ENCODE peak calls at places on chromosomes 2 and 18, in six cellular contexts. L is cardiac muscle cell, Q is upper lobe of right lung, N is lower lobe of right lung, F is osteoblast, D is fibroblast of lung. T is an unnamed sample.

GRCh38 chr2:205700331-205701132 is 18.2 kb downstream of the NRP2 start:
- DNase-seq in F (peak; percentile 77), N (peak; percentile 65), Q (no peak), D (peak; percentile 97), L (peak; percentile 79), T (no peak)

GRCh38 chr2:232473467-232473890 is 14.2 kb downstream of the ECEL1 start:
- DNase-seq in N (peak; percentile 47), L (peak; percentile 35), F (no peak), Q (peak; percentile 61), D (peak; percentile 2), T (peak; percentile 18)

GRCh38 chr2:163934134-163934533 is 198.3 kb upstream of the FIGN start:
- DNase-seq in Q (no peak), D (peak; percentile 6), F (no peak), L (no peak), N (no peak), T (no peak)

GRCh38 chr18:27411911-27412310 is 226.8 kb upstream of the CHST9 start:
- DNase-seq in Q (no peak), D (peak; percentile 79), L (peak; percentile 0), F (peak; percentile 45), N (no peak), T (no peak)

GRCh38 chr18:14577971-14578370 is 34.6 kb upstream of the POTEC start:
- DNase-seq in F (no peak), D (no peak), Q (no peak), N (no peak), L (no peak), T (no peak)

GRCh38 chr2:42328148-42328833 is 32.7 kb downstream of the COX7A2L start:
- DNase-seq in F (no peak), Q (no peak), D (peak; percentile 25), N (no peak), L (peak; percentile 63), T (no peak)

GRCh38 chr2:63663013-63663864 is 74.5 kb downstream of the MDH1 start:
- DNase-seq in D (peak; percentile 26), L (peak; percentile 47), N (no peak), Q (no peak), F (no peak), T (no peak)

GRCh38 chr2:31467426-31467825 is 52.9 kb upstream of the XDH start:
- DNase-seq in Q (no peak), D (no peak), F (no peak), L (no peak), N (no peak), T (no peak)

GRCh38 chr2:15941483-15941853 is 1.1 kb downstream of the MYCN start:
- DNase-seq in L (no peak), N (no peak), Q (no peak), D (no peak), F (peak; percentile 70), T (no peak)

GRCh38 chr18:48539406-48540328 is 836 bp downstream of the CTIF start:
- DNase-seq in L (peak; percentile 63), F (peak; percentile 93), Q (peak; percentile 76), D (peak; percentile 56), N (peak; percentile 65), T (peak; percentile 39)

GRCh38 chr2:43219383-43220228 is 6.8 kb downstream of the ZFP36L2 start:
- DNase-seq in F (peak; percentile 95), Q (peak; percentile 96), L (peak; percentile 86), D (peak; percentile 89), N (peak; percentile 94), T (peak; percentile 91)

GRCh38 chr2:237861875-237862527 is 2.6 kb downstream of the RAMP1 start:
- DNase-seq in N (no peak), L (no peak), F (peak; percentile 79), D (no peak), Q (peak; percentile 9), T (no peak)

GRCh38 chr2:237863659-237864029 is 4.2 kb downstream of the RAMP1 start:
- DNase-seq in D (no peak), N (no peak), L (no peak), F (no peak), Q (peak; percentile 33), T (no peak)

GRCh38 chr2:237864030-237864931 is 4.9 kb downstream of the RAMP1 start:
- DNase-seq in N (no peak), D (peak; percentile 12), L (no peak), Q (peak; percentile 59), F (peak; percentile 74), T (peak; percentile 69)

GRCh38 chr2:237863102-237863511 is 3.7 kb downstream of the RAMP1 start:
- DNase-seq in N (no peak), F (peak; percentile 70), Q (no peak), D (no peak), L (no peak), T (no peak)

DNA sequence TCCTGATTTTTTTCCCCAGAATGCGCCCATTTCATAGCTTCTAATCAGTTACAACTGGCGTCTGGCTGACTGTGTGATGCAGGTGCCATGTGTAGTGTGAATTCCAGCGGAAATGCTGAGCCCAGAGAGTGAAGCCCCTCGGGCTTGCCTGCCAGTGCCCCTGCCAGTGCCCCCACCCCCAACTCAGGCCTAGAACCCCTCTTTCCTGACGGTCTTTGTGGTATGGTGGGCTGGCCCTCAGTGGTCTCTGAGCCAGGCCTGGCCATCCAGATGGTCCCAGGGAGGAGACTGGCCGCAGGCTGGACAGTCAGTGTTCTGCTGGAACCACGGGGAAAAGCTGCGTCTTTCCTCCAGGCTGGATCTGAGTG is 3.1 kb downstream of the RAMP1 start:
- DNase-seq in L (no peak), N (no peak), D (no peak), F (peak; percentile 55), Q (peak; percentile 31), T (no peak)
- H3K4me1 ChIP-seq in L (no peaks in the 10 kb centered on the region), N (peaks cover 17% of the 10 kb centered on the region), D (peaks cover 11% of the 10 kb centered on the region), F (peaks cover 33% of the 10 kb centered on the region), Q (peaks cover 8% of the 10 kb centered on the region), T (peaks cover 79% of the 10 kb centered on the region)

GRCh38 chr2:222318026-222318711 is 19.4 kb upstream of the PAX3 start:
- DNase-seq in D (peak; percentile 66), L (peak; percentile 83), N (no peak), Q (peak; percentile 85), F (peak; percentile 95), T (peak; percentile 46)
- TF ChIP-seq CTCF in D (peak; percentile 53), L (peak; percentile 57), N (peak; percentile 35), Q (peak; percentile 50), F (peak; percentile 50), T (peak; percentile 29)

GRCh38 chr2:174863183-174863582 is 98.9 kb upstream of the CHRNA1 start:
- DNase-seq in D (no peak), Q (no peak), N (no peak), L (no peak), F (no peak), T (no peak)

GRCh38 chr2:174868916-174869315 is 104.6 kb upstream of the CHRNA1 start:
- DNase-seq in N (no peak), L (no peak), Q (no peak), F (no peak), D (no peak), T (no peak)

GRCh38 chr2:174870787-174871186 is 106.5 kb upstream of the CHRNA1 start:
- DNase-seq in N (no peak), L (no peak), Q (no peak), D (no peak), F (no peak), T (no peak)

GRCh38 chr2:174866421-174866820 is 102.1 kb upstream of the CHRNA1 start:
- DNase-seq in D (no peak), Q (no peak), F (no peak), L (no peak), N (no peak), T (no peak)
- H3K4me1 ChIP-seq in D (no peaks in the 10 kb centered on the region), Q (no peaks in the 10 kb centered on the region), F (no peaks in the 10 kb centered on the region), L (peaks cover 5% of the 10 kb centered on the region), N (no peaks in the 10 kb centered on the region), T (no peaks in the 10 kb centered on the region)

GRCh38 chr2:115165529-115166109 is 723.2 kb downstream of the DPP10 start:
- DNase-seq in F (no peak), D (peak; percentile 11), N (no peak), L (peak; percentile 44), Q (no peak), T (peak; percentile 55)
- TF ChIP-seq CTCF in F (peak; percentile 46), D (peak; percentile 46), N (peak; percentile 42), L (peak; percentile 52), Q (peak; percentile 60), T (peak; percentile 58)

DNA sequence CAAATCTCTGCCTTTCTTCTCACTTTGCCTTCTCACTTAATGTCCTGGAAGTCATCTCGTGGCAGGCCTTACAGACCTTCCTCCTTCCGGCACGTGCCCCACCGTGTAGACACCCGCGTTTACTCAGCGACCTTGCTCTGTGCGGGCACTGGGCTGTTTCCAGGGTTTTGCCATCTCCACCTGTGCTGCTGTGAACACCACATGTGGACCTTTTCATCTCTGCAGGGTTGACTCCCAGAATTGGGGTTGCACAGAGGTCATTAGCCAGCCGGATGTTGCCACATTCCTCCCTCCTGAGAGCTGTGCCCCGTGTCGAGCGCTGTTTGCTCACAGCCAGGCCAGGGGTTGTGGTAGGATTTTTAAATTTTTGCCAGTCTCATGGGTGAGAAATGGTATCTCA is 25.4 kb downstream of the KCNG2 start:
- DNase-seq in N (no peak), D (no peak), L (peak; percentile 12), Q (peak; percentile 61), F (no peak), T (no peak)
- H3K4me1 ChIP-seq in N (peaks cover 10% of the 10 kb centered on the region), D (no peaks in the 10 kb centered on the region), L (no peaks in the 10 kb centered on the region), Q (no peaks in the 10 kb centered on the region), F (no peaks in the 10 kb centered on the region), T (no peaks in the 10 kb centered on the region)

GRCh38 chr2:46389417-46389916 is 89.9 kb upstream of the TMEM247 start:
- DNase-seq in D (no peak), F (no peak), L (peak; percentile 42), N (no peak), Q (no peak), T (no peak)
- TF ChIP-seq CTCF in D (no peak), F (peak; percentile 26), L (no peak), N (no peak), Q (no peak), T (no peak)

GRCh38 chr2:127410871-127411396 is 7.3 kb upstream of the PROC start:
- DNase-seq in L (peak; percentile 65), D (peak; percentile 64), N (no peak), Q (peak; percentile 55), F (peak; percentile 77), T (no peak)
- H3K4me1 ChIP-seq in L (peaks cover 8% of the 10 kb centered on the region), D (peaks cover 12% of the 10 kb centered on the region), N (peaks cover 48% of the 10 kb centered on the region), Q (peaks cover 56% of the 10 kb centered on the region), F (peaks cover 37% of the 10 kb centered on the region), T (peaks cover 38% of the 10 kb centered on the region)